ENCODE peak calls at places on chromosome 6, in six cellular contexts. One of them, this sample, is unnamed.

GRCh38 chr6:170164271-170164900 is 126.5 kb downstream of the DLL1 start:
- DNase-seq in GM23338: no peak
- DNase-seq in GM23248: no peak
- DNase-seq in HepG2: no peak
- DNase-seq in mesendoderm: no peak
- DNase-seq in keratinocyte: no peak
- DNase-seq in this sample: no peak

GRCh38 chr6:138289739-138290138 is 71.4 kb upstream of the PBOV1 start:
- DNase-seq in GM23338: peak
- DNase-seq in GM23248: no peak
- DNase-seq in HepG2: peak
- DNase-seq in mesendoderm: peak
- DNase-seq in keratinocyte: no peak
- DNase-seq in this sample: no peak

GRCh38 chr6:53410508-53411258 is 61.9 kb upstream of the ELOVL5 start:
- DNase-seq in GM23338: peak
- DNase-seq in GM23248: peak
- DNase-seq in HepG2: peak
- DNase-seq in mesendoderm: peak
- DNase-seq in keratinocyte: no peak
- DNase-seq in this sample: no peak

GRCh38 chr6:20652691-20653479 is 118.6 kb downstream of the CDKAL1 start:
- DNase-seq in GM23338: no peak
- DNase-seq in GM23248: peak
- DNase-seq in HepG2: no peak
- DNase-seq in mesendoderm: no peak
- DNase-seq in keratinocyte: peak
- DNase-seq in this sample: no peak

GRCh38 chr6:156719720-156720563 is 57.2 kb upstream of the ARID1B start:
- DNase-seq in GM23338: peak
- DNase-seq in GM23248: peak
- DNase-seq in HepG2: peak
- DNase-seq in mesendoderm: peak
- DNase-seq in keratinocyte: no peak
- DNase-seq in this sample: peak

GRCh38 chr6:125853740-125854139 is 63.0 kb downstream of the NCOA7 start:
- DNase-seq in GM23338: no peak
- DNase-seq in GM23248: no peak
- DNase-seq in HepG2: no peak
- DNase-seq in mesendoderm: peak
- DNase-seq in keratinocyte: no peak
- DNase-seq in this sample: no peak

GRCh38 chr6:6006428-6007310 is at the start of gene NRN1:
- DNase-seq in GM23338: peak
- DNase-seq in GM23248: peak
- DNase-seq in HepG2: no peak
- DNase-seq in mesendoderm: peak
- DNase-seq in keratinocyte: no peak
- DNase-seq in this sample: no peak

GRCh38 chr6:337782-338464 is 45.6 kb downstream of the DUSP22 start:
- DNase-seq in GM23338: no peak
- DNase-seq in GM23248: no peak
- DNase-seq in HepG2: no peak
- DNase-seq in mesendoderm: no peak
- DNase-seq in keratinocyte: no peak
- DNase-seq in this sample: no peak

GRCh38 chr6:9628819-9629218 is 786.1 kb downstream of the TFAP2A start:
- DNase-seq in GM23338: no peak
- DNase-seq in GM23248: peak
- DNase-seq in HepG2: no peak
- DNase-seq in mesendoderm: no peak
- DNase-seq in keratinocyte: no peak
- DNase-seq in this sample: no peak

GRCh38 chr6:109420751-109421150 is 19.7 kb downstream of the PPIL6 start:
- DNase-seq in GM23338: no peak
- DNase-seq in GM23248: no peak
- DNase-seq in HepG2: no peak
- DNase-seq in mesendoderm: no peak
- DNase-seq in keratinocyte: no peak
- DNase-seq in this sample: peak

DNA sequence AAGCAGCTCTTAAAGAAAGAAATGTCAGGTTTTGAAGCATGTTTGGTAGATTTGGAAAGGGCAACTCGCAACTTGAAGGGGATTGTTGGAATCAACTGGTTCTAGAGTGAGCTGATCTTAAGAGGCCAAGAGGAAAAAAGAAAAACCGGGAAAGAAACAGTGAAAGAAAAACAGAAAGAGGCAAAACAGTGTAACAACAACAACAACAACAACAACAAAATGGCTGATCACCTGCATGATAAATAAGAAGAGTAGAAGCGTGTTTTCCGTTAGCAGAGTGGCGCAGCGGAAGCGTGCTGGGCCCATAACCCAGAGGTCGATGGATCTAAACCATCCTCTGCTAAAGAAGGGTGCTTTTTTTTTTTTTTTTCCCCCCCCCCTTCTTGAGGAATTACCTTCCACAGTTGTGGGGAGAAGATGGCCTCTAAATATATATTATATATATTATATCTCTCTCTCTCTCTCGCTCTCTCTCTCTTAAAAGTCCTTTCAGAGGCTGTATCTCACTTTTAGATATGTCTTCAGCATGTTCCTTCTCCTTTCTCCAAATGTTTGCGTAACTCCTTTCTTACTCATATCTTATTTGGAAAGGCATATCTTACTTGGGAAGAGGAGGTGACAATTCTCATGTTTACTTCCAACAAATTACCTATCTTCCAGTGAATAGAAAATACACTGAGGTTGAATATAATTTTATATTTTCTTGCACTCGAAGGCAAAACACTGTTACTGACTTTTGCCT is 134.4 kb downstream of the OR2B2 start:
- DNase-seq in GM23338: peak
- DNase-seq in GM23248: no peak
- DNase-seq in HepG2: no peak
- DNase-seq in mesendoderm: peak
- DNase-seq in keratinocyte: no peak
- DNase-seq in this sample: peak
- H3K4me2 ChIP-seq in GM23338: peak
- H3K4me2 ChIP-seq in GM23248: no peak
- H3K4me2 ChIP-seq in HepG2: peak
- H3K4me2 ChIP-seq in mesendoderm: peak
- H3K4me2 ChIP-seq in keratinocyte: no peak
- H3K4me2 ChIP-seq in this sample: peak

GRCh38 chr6:28732052-28732451 is 191.7 kb downstream of the TRIM27 start:
- DNase-seq in GM23338: no peak
- DNase-seq in GM23248: no peak
- DNase-seq in HepG2: no peak
- DNase-seq in mesendoderm: no peak
- DNase-seq in keratinocyte: no peak
- DNase-seq in this sample: no peak

GRCh38 chr6:28738396-28738765 is 185.4 kb downstream of the TRIM27 start:
- DNase-seq in GM23338: peak
- DNase-seq in GM23248: no peak
- DNase-seq in HepG2: no peak
- DNase-seq in mesendoderm: peak
- DNase-seq in keratinocyte: no peak
- DNase-seq in this sample: no peak

GRCh38 chr6:28737750-28738395 is 185.9 kb downstream of the TRIM27 start:
- DNase-seq in GM23338: peak
- DNase-seq in GM23248: no peak
- DNase-seq in HepG2: no peak
- DNase-seq in mesendoderm: peak
- DNase-seq in keratinocyte: no peak
- DNase-seq in this sample: no peak

GRCh38 chr6:28734443-28734959 is 189.3 kb downstream of the TRIM27 start:
- DNase-seq in GM23338: no peak
- DNase-seq in GM23248: peak
- DNase-seq in HepG2: no peak
- DNase-seq in mesendoderm: no peak
- DNase-seq in keratinocyte: no peak
- DNase-seq in this sample: no peak

GRCh38 chr6:28736121-28736520 is 187.7 kb downstream of the TRIM27 start:
- DNase-seq in GM23338: no peak
- DNase-seq in GM23248: no peak
- DNase-seq in HepG2: no peak
- DNase-seq in mesendoderm: no peak
- DNase-seq in keratinocyte: no peak
- DNase-seq in this sample: no peak
- H3K4me2 ChIP-seq in GM23338: peak
- H3K4me2 ChIP-seq in GM23248: no peak
- H3K4me2 ChIP-seq in HepG2: peak
- H3K4me2 ChIP-seq in mesendoderm: no peak
- H3K4me2 ChIP-seq in keratinocyte: peak
- H3K4me2 ChIP-seq in this sample: peak

DNA sequence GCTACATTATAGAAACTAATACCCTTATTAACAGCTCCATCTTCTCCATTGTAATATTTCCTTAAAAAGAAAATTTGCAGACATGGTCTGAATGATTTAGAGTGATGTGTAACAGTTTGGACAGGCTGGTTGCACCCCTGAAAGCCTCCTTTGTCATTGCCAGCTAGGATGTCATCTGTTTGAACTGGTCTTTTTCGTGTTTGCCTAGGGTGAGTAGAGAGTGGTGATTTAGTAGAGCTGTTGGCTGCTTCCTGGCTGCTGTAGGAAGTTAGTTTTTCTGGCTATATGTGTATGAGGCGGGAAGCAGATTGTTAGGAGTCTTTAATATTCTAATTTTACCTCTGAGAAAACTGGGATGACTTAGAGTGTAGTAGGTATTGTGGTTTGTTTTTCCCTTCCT is 101.1 kb downstream of the ZFAND3 start:
- DNase-seq in GM23338: peak
- DNase-seq in GM23248: peak
- DNase-seq in HepG2: peak
- DNase-seq in mesendoderm: no peak
- DNase-seq in keratinocyte: no peak
- DNase-seq in this sample: no peak
- H3K4me2 ChIP-seq in GM23338: peak
- H3K4me2 ChIP-seq in GM23248: no peak
- H3K4me2 ChIP-seq in HepG2: peak
- H3K4me2 ChIP-seq in mesendoderm: no peak
- H3K4me2 ChIP-seq in keratinocyte: no peak
- H3K4me2 ChIP-seq in this sample: no peak

DNA sequence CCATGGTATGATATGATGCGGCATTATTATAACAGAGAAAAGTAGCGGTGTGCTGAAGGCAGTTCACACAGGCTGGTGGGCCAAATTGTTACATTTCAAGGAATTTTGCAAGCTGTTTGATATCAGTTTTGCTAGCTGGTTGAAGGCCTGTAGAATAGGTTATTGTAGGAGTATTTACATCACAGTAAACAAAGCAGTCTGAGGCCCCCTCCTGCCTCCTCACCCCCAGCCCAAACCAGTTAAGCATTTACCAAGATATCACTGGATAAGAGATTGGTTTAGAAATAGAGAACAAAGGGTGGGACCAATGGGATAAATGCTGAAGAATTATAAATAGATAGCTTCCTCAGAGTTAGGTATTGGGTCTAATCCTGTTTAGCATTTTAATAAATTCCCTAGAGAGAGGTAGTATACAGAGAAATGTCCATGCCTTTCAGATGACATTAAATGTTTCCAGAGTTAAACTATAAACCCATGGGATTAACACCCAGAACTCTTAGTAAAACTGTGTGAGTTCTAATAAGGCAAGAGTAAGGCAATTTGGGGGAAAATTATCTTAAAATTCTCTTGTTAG is 2.4 kb upstream of the PHACTR2 start:
- DNase-seq in GM23338: no peak
- DNase-seq in GM23248: peak
- DNase-seq in HepG2: peak
- DNase-seq in mesendoderm: peak
- DNase-seq in keratinocyte: no peak
- DNase-seq in this sample: no peak
- H3K4me2 ChIP-seq in GM23338: peak
- H3K4me2 ChIP-seq in GM23248: peak
- H3K4me2 ChIP-seq in HepG2: peak
- H3K4me2 ChIP-seq in mesendoderm: no peak
- H3K4me2 ChIP-seq in keratinocyte: no peak
- H3K4me2 ChIP-seq in this sample: peak

DNA sequence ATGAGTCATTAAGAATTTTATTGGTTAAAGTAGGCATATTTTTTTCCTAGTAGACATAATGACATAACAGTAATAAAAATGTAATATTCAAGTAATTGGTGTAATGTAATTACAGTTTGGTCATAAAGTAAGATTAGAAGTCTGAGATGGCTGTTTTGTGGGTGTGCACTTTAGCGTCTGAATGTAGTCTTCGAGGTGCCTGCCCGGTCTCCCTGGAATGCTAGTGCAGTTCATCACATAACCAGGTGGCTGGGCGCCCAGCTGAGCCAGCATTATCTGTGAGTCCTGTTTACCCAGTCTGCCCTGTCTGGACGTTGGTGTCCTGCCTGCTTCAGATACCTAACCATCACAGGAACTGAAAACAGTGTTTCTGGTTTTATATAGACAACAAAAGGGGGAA is 419.1 kb downstream of the CDC5L start:
- DNase-seq in GM23338: no peak
- DNase-seq in GM23248: peak
- DNase-seq in HepG2: no peak
- DNase-seq in mesendoderm: no peak
- DNase-seq in keratinocyte: no peak
- DNase-seq in this sample: no peak
- H3K4me2 ChIP-seq in GM23338: no peak
- H3K4me2 ChIP-seq in GM23248: no peak
- H3K4me2 ChIP-seq in HepG2: no peak
- H3K4me2 ChIP-seq in mesendoderm: no peak
- H3K4me2 ChIP-seq in keratinocyte: no peak
- H3K4me2 ChIP-seq in this sample: no peak

GRCh38 chr6:26118999-26119398 is 31.8 kb downstream of the HFE start:
- DNase-seq in GM23338: no peak
- DNase-seq in GM23248: no peak
- DNase-seq in HepG2: peak
- DNase-seq in mesendoderm: no peak
- DNase-seq in keratinocyte: no peak
- DNase-seq in this sample: no peak

GRCh38 chr6:26115226-26115625 is 28.0 kb downstream of the HFE start:
- DNase-seq in GM23338: no peak
- DNase-seq in GM23248: no peak
- DNase-seq in HepG2: no peak
- DNase-seq in mesendoderm: no peak
- DNase-seq in keratinocyte: no peak
- DNase-seq in this sample: no peak

GRCh38 chr6:26116267-26116666 is 29.0 kb downstream of the HFE start:
- DNase-seq in GM23338: no peak
- DNase-seq in GM23248: no peak
- DNase-seq in HepG2: no peak
- DNase-seq in mesendoderm: no peak
- DNase-seq in keratinocyte: no peak
- DNase-seq in this sample: no peak

GRCh38 chr6:26109776-26110175 is 22.5 kb downstream of the HFE start:
- DNase-seq in GM23338: no peak
- DNase-seq in GM23248: no peak
- DNase-seq in HepG2: no peak
- DNase-seq in mesendoderm: no peak
- DNase-seq in keratinocyte: no peak
- DNase-seq in this sample: no peak

DNA sequence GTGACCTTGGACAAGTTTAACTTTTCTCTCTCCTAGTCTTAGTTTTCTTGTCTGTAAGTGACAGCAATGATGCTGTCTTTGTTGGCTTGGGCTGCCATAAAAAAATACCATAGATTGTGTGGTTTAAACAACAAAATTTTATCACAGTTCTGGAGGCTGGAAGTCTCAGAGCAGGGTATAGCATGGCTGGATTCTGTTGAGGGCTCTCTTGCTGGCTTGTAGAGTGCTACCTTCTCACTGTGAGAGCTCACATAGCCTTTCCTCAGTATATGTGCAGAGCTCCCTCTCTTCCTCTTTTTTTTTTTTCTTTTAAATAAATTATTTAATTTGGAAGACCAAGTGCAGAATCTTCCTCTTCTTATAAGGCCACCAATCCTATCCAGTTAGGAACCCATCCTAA is 26.3 kb downstream of the HFE start:
- DNase-seq in GM23338: no peak
- DNase-seq in GM23248: no peak
- DNase-seq in HepG2: no peak
- DNase-seq in mesendoderm: no peak
- DNase-seq in keratinocyte: no peak
- DNase-seq in this sample: no peak
- H3K4me2 ChIP-seq in GM23338: no peak
- H3K4me2 ChIP-seq in GM23248: no peak
- H3K4me2 ChIP-seq in HepG2: no peak
- H3K4me2 ChIP-seq in mesendoderm: no peak
- H3K4me2 ChIP-seq in keratinocyte: no peak
- H3K4me2 ChIP-seq in this sample: no peak

This sample was measured in PC-9.